ENCODE peak calls at places on chromosome 15, in five cellular contexts. U, O, V, J and F are unnamed samples.
A peak's percentile ranks its signal among the peaks of the same experiment; 100 is the strongest.

GRCh38 chr15:67520276-67520975 is 505 bp upstream of the C15orf61 start:
- DNase-seq in U (peak; percentile 7), O (peak; percentile 38), V (no peak), J (no peak), F (no peak)

GRCh38 chr15:25900901-25901300 is 37.8 kb upstream of the ATP10A start:
- DNase-seq in U (peak; percentile 37), O (no peak), V (peak; percentile 60), J (no peak), F (no peak)

GRCh38 chr15:58521293-58521991 is 89.7 kb downstream of the LIPC start:
- DNase-seq in U (peak; percentile 84), O (peak; percentile 58), V (peak; percentile 31), J (no peak), F (peak; percentile 42)

GRCh38 chr15:64911317-64912186 is at the start of gene ANKDD1A:
- DNase-seq in U (peak; percentile 27), O (peak; percentile 72), V (peak; percentile 83), J (no peak), F (peak; percentile 74)

GRCh38 chr15:67967871-67968423 is 86.2 kb upstream of the PIAS1 start:
- DNase-seq in U (peak; percentile 47), O (peak; percentile 76), V (peak; percentile 77), J (peak; percentile 19), F (peak; percentile 82)

GRCh38 chr15:59372352-59373211 is at the start of gene MYO1E:
- DNase-seq in U (peak; percentile 97), O (peak; percentile 94), V (peak; percentile 94), J (peak; percentile 83), F (peak; percentile 81)

GRCh38 chr15:88467935-88468528 is 524 bp downstream of the MRPS11 start:
- DNase-seq in U (peak; percentile 14), O (no peak), V (no peak), J (no peak), F (no peak)

GRCh38 chr15:65857718-65858402 is 11.4 kb upstream of the RAB11A start:
- DNase-seq in U (no peak), O (no peak), V (no peak), J (no peak), F (no peak)

GRCh38 chr15:31300208-31300661 is 26.4 kb upstream of the KLF13 start:
- DNase-seq in U (no peak), O (no peak), V (peak; percentile 3), J (no peak), F (no peak)

GRCh38 chr15:55003900-55004879 is 192.6 kb downstream of the RSL24D1 start:
- DNase-seq in U (no peak), O (no peak), V (no peak), J (no peak), F (no peak)

GRCh38 chr15:91243806-91244205 is 143.7 kb downstream of the SV2B start:
- DNase-seq in U (no peak), O (no peak), V (no peak), J (no peak), F (no peak)

DNA sequence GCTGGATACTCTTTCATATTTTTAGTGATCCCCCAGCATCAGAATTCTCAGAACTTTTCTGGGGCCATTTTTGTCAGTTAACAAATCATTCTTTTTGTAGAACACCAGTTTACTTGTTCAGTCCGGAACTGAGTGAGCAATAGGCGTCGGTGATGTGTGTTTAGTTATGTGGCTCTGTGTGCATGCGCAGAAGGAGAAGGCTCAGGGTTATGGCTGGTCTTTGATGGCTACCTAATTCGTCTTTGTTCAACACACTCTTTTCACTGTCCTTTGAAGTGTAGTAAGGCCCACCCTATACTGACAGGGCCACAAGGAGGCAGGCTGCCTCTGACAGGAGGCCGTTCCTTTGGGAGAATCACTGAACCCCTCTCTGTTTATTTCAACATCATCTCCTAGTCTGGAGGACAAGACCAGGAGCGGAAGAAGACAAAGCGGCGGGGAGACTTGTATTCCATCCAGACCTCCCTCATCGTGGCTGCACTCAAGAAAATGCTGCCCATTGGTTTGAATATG is 158.2 kb upstream of the CHRM5 start:
- DNase-seq in U (peak; percentile 16), O (no peak), V (no peak), J (no peak), F (no peak)
- TF ChIP-seq CTCF in U (peak; percentile 16), O (no peak), V (no peak), J (no peak), F (no peak)

GRCh38 chr15:96320703-96321421 is 9.6 kb upstream of the NR2F2 start:
- DNase-seq in U (no peak), O (no peak), V (no peak), J (no peak), F (no peak)

GRCh38 chr15:96321422-96322391 is 8.8 kb upstream of the NR2F2 start:
- DNase-seq in U (peak; percentile 11), O (peak; percentile 29), V (peak; percentile 26), J (no peak), F (no peak)

GRCh38 chr15:96323250-96324162 is 7.0 kb upstream of the NR2F2 start:
- DNase-seq in U (no peak), O (no peak), V (no peak), J (no peak), F (no peak)

GRCh38 chr15:96324192-96324895 is 6.2 kb upstream of the NR2F2 start:
- DNase-seq in U (peak; percentile 54), O (peak; percentile 52), V (peak; percentile 31), J (no peak), F (no peak)

DNA sequence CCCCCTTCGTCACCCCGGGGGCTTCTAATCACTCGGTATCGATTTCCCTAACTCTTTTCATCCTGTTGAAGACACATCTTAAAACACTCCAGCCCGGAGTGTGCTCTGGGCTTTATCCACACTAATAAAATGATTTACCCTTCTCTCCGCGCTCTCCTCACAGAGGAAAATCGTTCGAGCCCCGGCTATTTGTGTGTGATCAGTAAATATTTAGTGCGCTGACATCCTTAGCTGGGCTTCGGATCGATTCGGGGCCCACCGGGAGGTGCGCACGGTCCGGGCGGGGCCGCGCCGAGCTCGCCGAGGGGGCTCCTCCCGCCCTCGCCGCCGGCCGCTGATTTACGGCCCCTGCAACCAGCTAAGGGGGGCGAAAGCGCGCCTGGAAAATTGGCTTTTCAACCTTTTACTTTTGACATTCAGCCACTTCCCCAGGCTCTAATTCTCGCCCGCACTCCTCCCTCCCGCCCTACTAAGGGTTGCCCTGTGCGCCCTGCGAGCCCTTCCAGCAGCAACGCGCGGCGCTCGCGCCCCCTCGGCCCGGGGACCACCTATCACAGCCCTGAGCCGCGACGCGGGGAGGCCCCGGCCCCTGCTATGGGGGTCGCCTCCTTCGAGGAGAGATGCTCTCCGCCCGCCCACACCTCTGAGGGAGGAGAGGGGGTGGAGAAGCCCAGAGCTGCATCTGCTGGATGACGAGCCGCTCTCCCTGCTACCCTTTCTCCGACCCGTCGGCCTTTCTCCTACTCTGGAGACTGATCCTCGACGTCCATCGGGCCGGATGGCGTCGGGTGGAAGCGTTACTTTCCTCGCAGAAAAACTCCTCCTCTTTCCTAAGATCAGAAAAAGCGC is 7.9 kb upstream of the NR2F2 start:
- DNase-seq in U (no peak), O (peak; percentile 33), V (peak; percentile 30), J (no peak), F (no peak)
- H3K27me3 ChIP-seq in U (no peaks in the 10 kb centered on the region), O (no peaks in the 10 kb centered on the region), V (peaks cover 4% of the 10 kb centered on the region), J (no peaks in the 10 kb centered on the region), F (peaks cover 100% of the 10 kb centered on the region)

GRCh38 chr15:98547255-98547654 is 101.1 kb upstream of the IGF1R start:
- DNase-seq in U (no peak), O (no peak), V (no peak), J (no peak), F (no peak)
- H3K4me3 ChIP-seq in U (no peak overlapping the region), O (peak overlapping the region; percentile 59), V (no peak overlapping the region), J (no peak overlapping the region), F (peak overlapping the region; percentile 72)

GRCh38 chr15:99384992-99385669 is 133.8 kb downstream of the LRRC28 start:
- DNase-seq in U (no peak), O (no peak), V (no peak), J (no peak), F (no peak)
- TF ChIP-seq CTCF in U (no peak), O (no peak), V (no peak), J (no peak), F (peak; percentile 14)

DNA sequence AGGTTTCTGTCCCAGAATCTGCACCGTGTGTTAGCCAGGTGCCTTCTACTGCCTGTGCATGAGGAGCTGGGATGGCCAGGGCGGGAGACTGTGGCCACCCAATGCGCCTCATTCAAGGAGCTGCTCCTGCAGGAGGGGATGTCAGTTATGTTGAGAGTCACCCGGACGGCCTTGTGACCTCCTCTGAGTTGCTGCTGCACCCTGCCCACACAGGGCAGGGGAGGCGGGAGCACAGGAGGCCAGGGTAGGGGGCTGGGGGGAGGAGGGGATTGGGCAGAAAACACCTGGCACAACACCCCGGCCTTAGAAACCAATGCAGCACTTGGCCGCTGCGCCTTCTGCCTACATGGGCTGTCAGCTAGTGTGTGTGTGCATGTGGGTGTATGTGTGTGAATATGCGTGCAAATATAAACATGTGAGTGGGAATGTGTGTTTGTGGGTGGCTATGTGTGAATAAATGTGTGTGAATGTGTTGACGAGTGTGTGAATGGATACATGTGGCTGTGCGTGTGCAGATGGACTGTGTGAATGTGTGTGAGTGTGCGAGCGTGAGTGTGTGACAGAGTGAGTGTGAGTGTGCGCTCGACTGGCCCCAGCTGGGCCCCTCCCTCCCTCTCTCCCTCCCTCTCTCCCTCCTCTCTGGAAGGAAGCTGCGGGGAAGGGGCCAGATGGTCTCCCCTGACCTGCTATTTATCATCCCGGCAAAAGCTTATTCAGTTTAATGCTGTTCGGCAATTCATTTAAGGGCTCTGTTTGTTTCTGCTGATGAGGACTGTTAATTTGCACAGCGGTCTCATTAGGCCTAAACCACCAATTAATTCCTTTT is 106.9 kb downstream of the TLE3 start:
- DNase-seq in U (no peak), O (no peak), V (no peak), J (no peak), F (no peak)
- H3K27me3 ChIP-seq in U (peaks cover 79% of the 10 kb centered on the region), O (peaks cover 40% of the 10 kb centered on the region), V (peaks cover 3% of the 10 kb centered on the region), J (peaks cover 17% of the 10 kb centered on the region), F (peaks cover 94% of the 10 kb centered on the region)

GRCh38 chr15:93881310-93881709 is 350.1 kb upstream of the MCTP2 start:
- DNase-seq in U (no peak), O (no peak), V (no peak), J (no peak), F (no peak)
- H3K4me3 ChIP-seq in U (no peak overlapping the region), O (no peak overlapping the region), V (no peak overlapping the region), J (no peak overlapping the region), F (no peak overlapping the region)